ENCODE peak calls at places on chromosomes 11 and 22, in five cellular contexts. L is ovary, Q is tibial nerve, G is IMR-90, O is PC-3. R is an unnamed sample.

GRCh38 chr11:96466607-96467006 is 76.8 kb downstream of the JRKL start:
- DNase-seq in L (no peak), Q (no peak), G (no peak), O (no peak), R (no peak)

GRCh38 chr22:30566125-30566524 is 8.3 kb downstream of the GAL3ST1 start:
- DNase-seq in L (no peak), Q (no peak), G (no peak), O (peak; percentile 22), R (no peak)

GRCh38 chr11:515131-515530 is 8.1 kb upstream of the RNH1 start:
- DNase-seq in L (no peak), Q (no peak), G (no peak), O (no peak), R (no peak)

GRCh38 chr22:47659467-47660302 is 897.2 kb downstream of the TBC1D22A start:
- DNase-seq in L (no peak), Q (no peak), G (no peak), O (no peak), R (no peak)

GRCh38 chr11:93063101-93063500 is 93.7 kb downstream of the MTNR1B start:
- DNase-seq in L (no peak), Q (no peak), G (peak; percentile 27), O (no peak), R (no peak)

GRCh38 chr11:61574611-61575010 is 6.3 kb downstream of the SYT7 start:
- DNase-seq in L (no peak), Q (no peak), G (no peak), O (no peak), R (no peak)

GRCh38 chr11:131231317-131231716 is 139.1 kb upstream of the NTM start:
- DNase-seq in L (no peak), Q (no peak), G (no peak), O (no peak), R (no peak)

GRCh38 chr11:11444027-11444799 is 91.2 kb upstream of the CSNK2A3 start:
- DNase-seq in L (no peak), Q (no peak), G (peak; percentile 57), O (no peak), R (peak; percentile 55)

GRCh38 chr11:43943357-43943930 is 1.0 kb downstream of the C11orf96 start:
- DNase-seq in L (no peak), Q (no peak), G (peak; percentile 17), O (peak; percentile 7), R (peak; percentile 34)

GRCh38 chr22:46484861-46485595 is 52.4 kb downstream of the CELSR1 start:
- DNase-seq in L (no peak), Q (no peak), G (peak; percentile 61), O (peak; percentile 4), R (no peak)

GRCh38 chr11:119369035-119369925 is 12.2 kb downstream of the USP2 start:
- DNase-seq in L (no peak), Q (no peak), G (no peak), O (no peak), R (no peak)

GRCh38 chr22:50684986-50685385 is 12.4 kb downstream of the SHANK3 start:
- DNase-seq in L (no peak), Q (no peak), G (peak; percentile 39), O (no peak), R (no peak)

GRCh38 chr11:13468750-13469149 is 5.7 kb upstream of the BTBD10 start:
- DNase-seq in L (no peak), Q (no peak), G (no peak), O (no peak), R (no peak)

GRCh38 chr11:129574431-129574830 is 198.8 kb downstream of the BARX2 start:
- DNase-seq in L (no peak), Q (no peak), G (no peak), O (no peak), R (no peak)

GRCh38 chr11:91997178-91997577 is 227.4 kb upstream of the FAT3 start:
- DNase-seq in L (no peak), Q (no peak), G (no peak), O (no peak), R (no peak)

GRCh38 chr22:35627267-35628041 is 10.3 kb upstream of the MB start:
- DNase-seq in L (peak; percentile 83), Q (peak; percentile 84), G (peak; percentile 90), O (peak; percentile 79), R (peak; percentile 84)

GRCh38 chr22:26599505-26599904 is 9.6 kb upstream of the TPST2 start:
- DNase-seq in L (no peak), Q (no peak), G (no peak), O (no peak), R (no peak)

GRCh38 chr11:100515087-100515486 is 172.0 kb upstream of the ARHGAP42 start:
- DNase-seq in L (no peak), Q (no peak), G (peak; percentile 42), O (peak; percentile 84), R (peak; percentile 6)

GRCh38 chr22:46289244-46289891 is 7.3 kb upstream of the GTSE1 start:
- DNase-seq in L (no peak), Q (no peak), G (no peak), O (no peak), R (no peak)

GRCh38 chr11:58923300-58923788 is 15.9 kb upstream of the GLYATL1 start:
- DNase-seq in L (no peak), Q (no peak), G (peak; percentile 46), O (peak; percentile 84), R (peak; percentile 27)

GRCh38 chr11:96091476-96091875 is 167.6 kb upstream of the MTMR2 start:
- DNase-seq in L (no peak), Q (no peak), G (peak; percentile 27), O (peak; percentile 68), R (peak; percentile 40)

GRCh38 chr11:7538466-7539454 is 25.0 kb downstream of the PPFIBP2 start:
- DNase-seq in L (no peak), Q (no peak), G (no peak), O (peak; percentile 32), R (no peak)

GRCh38 chr22:38570841-38571364 is 920 bp upstream of the DMC1 start:
- DNase-seq in L (no peak), Q (peak; percentile 42), G (peak; percentile 17), O (peak; percentile 35), R (peak; percentile 62)

GRCh38 chr11:134947556-134947955 is 535.5 kb upstream of the B3GAT1 start:
- DNase-seq in L (no peak), Q (no peak), G (no peak), O (no peak), R (no peak)

GRCh38 chr11:2779499-2779980 is 79.7 kb upstream of the KCNQ1OT1 start:
- DNase-seq in L (no peak), Q (no peak), G (no peak), O (no peak), R (no peak)

GRCh38 chr22:29081499-29082236 is 8.8 kb downstream of the KREMEN1 start:
- DNase-seq in L (no peak), Q (no peak), G (no peak), O (no peak), R (no peak)

GRCh38 chr22:27148886-27149470 is 491.6 kb downstream of the MIAT start:
- DNase-seq in L (no peak), Q (no peak), G (no peak), O (no peak), R (no peak)

GRCh38 chr11:1548221-1549070 is 23.6 kb downstream of the DUSP8 start:
- DNase-seq in L (peak; percentile 49), Q (no peak), G (peak; percentile 42), O (peak; percentile 53), R (peak; percentile 90)

GRCh38 chr11:64284048-64284961 is at the start of gene BAD:
- DNase-seq in L (peak; percentile 97), Q (peak; percentile 94), G (peak; percentile 85), O (peak; percentile 97), R (peak; percentile 94)

GRCh38 chr22:28297504-28297903 is 378.4 kb upstream of the PITPNB start:
- DNase-seq in L (no peak), Q (no peak), G (peak; percentile 2), O (no peak), R (no peak)

GRCh38 chr11:2725367-2726300 is 25.8 kb upstream of the KCNQ1OT1 start:
- DNase-seq in L (peak; percentile 85), Q (peak; percentile 73), G (peak; percentile 26), O (no peak), R (no peak)

GRCh38 chr22:22709719-22710445 is 65.5 kb downstream of the GGTLC2 start:
- DNase-seq in L (no peak), Q (no peak), G (no peak), O (peak; percentile 18), R (no peak)
- TF ChIP-seq CTCF in L (no peak), Q (no peak), G (peak; percentile 35), O (peak; percentile 47), R (peak; percentile 30)

DNA sequence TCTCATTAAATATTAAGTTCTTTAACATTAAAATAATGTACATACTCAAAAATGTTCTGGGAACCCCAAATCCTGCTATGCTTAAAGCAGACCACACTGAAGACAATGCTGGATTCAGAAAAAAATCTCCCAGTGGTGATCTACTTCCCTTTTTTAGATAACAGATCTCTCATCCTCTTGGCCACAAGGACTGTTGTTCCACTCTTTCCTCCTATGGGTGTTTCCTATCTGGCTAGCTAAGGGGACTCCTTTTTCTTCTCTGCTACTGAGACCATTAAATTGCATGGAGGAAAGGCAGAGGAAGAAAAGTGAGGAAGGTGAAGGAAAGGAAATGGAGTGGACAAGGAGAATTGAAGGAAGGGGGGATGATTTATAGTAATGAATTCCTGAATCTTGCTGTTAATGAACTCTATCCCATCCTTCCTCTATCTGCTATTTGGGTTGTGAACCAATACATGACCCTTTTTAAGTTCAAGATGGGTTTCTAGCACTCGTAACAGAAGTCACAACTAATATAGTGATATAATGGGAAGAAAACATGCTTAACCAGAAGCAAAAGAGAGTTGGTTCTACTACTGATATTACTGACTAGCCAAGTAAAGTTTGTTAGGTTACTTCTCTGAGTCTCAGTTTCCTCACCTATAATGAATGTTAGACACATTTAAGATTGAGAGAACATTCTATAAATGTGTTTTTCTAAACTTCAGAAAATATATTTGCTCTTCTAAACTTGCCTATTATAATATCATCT is 53.2 kb downstream of the PIK3C2A start:
- DNase-seq in L (no peak), Q (no peak), G (no peak), O (no peak), R (no peak)
- H3K27ac ChIP-seq in L (no peak overlapping the region), Q (no peak overlapping the region), G (no peak overlapping the region), O (no peak overlapping the region), R (peak overlapping the region; percentile 38)

DNA sequence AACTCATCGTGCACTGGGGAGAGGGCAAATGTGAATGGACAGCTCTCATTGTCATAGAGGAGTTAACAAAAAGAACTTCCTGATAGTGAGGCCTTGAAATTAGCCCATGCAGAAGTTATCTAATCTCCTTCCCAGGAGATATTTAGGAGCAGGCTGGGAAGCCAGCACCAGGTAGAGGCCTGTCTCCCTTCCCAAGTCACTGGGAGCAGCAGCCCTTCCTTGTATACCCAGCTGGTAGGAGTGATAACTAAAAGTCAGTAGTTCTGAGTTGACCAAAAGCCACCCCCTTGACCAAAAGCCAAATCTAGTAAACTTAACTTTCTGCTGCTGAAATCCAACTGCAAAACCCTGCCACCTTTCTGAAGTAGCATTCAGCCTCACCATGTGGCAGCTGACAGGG is 1.4 kb upstream of the BACE1-AS start:
- DNase-seq in L (no peak), Q (no peak), G (no peak), O (no peak), R (no peak)
- H3K36me3 ChIP-seq in L (no peaks in the 10 kb centered on the region), Q (peaks cover 97% of the 10 kb centered on the region), G (peaks cover 50% of the 10 kb centered on the region), O (peaks cover 6% of the 10 kb centered on the region), R (peaks cover 27% of the 10 kb centered on the region)

GRCh38 chr11:46386005-46386331 is 4.5 kb downstream of the MDK start:
- DNase-seq in L (no peak), Q (no peak), G (no peak), O (no peak), R (no peak)

GRCh38 chr11:46387919-46388618 is 3.5 kb downstream of the CHRM4 start:
- DNase-seq in L (no peak), Q (no peak), G (no peak), O (no peak), R (no peak)

GRCh38 chr11:46385169-46386004 is 3.9 kb downstream of the MDK start:
- DNase-seq in L (peak; percentile 36), Q (no peak), G (no peak), O (no peak), R (no peak)

GRCh38 chr11:46387456-46387855 is 4.1 kb downstream of the CHRM4 start:
- DNase-seq in L (no peak), Q (no peak), G (no peak), O (no peak), R (no peak)

GRCh38 chr11:46386674-46387073 is 4.9 kb downstream of the CHRM4 start:
- DNase-seq in L (no peak), Q (no peak), G (peak; percentile 51), O (peak; percentile 47), R (no peak)
- TF ChIP-seq CTCF in L (no peak), Q (no peak), G (no peak), O (no peak), R (no peak)